ENCODE peak calls at places on chromosomes 4 and X, in five cellular contexts. One of them, this sample, is unnamed.

GRCh38 chr4:78654809-78655208 is 103.2 kb downstream of the ANXA3 start:
- DNase-seq in sigmoid colon: no peak
- DNase-seq in GM12878: no peak
- DNase-seq in HCT116: no peak
- DNase-seq in right lobe of liver: no peak
- DNase-seq in this sample: no peak

GRCh38 chr4:3767569-3768288 is 1.5 kb downstream of the ADRA2C start:
- DNase-seq in right lobe of liver: no peak
- DNase-seq in sigmoid colon: no peak
- DNase-seq in HCT116: no peak
- DNase-seq in GM12878: no peak
- DNase-seq in this sample: no peak

GRCh38 chr4:40553995-40554394 is 75.7 kb downstream of the RBM47 start:
- DNase-seq in sigmoid colon: no peak
- DNase-seq in GM12878: no peak
- DNase-seq in HCT116: no peak
- DNase-seq in right lobe of liver: no peak
- DNase-seq in this sample: no peak

GRCh38 chrX:134798472-134798871 is 140.2 kb upstream of the PLAC1 start:
- DNase-seq in GM12878: no peak
- DNase-seq in HCT116: no peak
- DNase-seq in right lobe of liver: no peak
- DNase-seq in sigmoid colon: no peak
- DNase-seq in this sample: no peak

GRCh38 chr4:53706422-53707032 is 115.2 kb upstream of the LNX1 start:
- DNase-seq in GM12878: peak; percentile 45
- DNase-seq in sigmoid colon: no peak
- DNase-seq in right lobe of liver: no peak
- DNase-seq in HCT116: peak; percentile 34
- DNase-seq in this sample: no peak

GRCh38 chrX:43745938-43746721 is 90.0 kb downstream of the MAOA start:
- DNase-seq in right lobe of liver: no peak
- DNase-seq in GM12878: no peak
- DNase-seq in HCT116: no peak
- DNase-seq in sigmoid colon: no peak
- DNase-seq in this sample: no peak

GRCh38 chr4:166724369-166724768 is 509.9 kb downstream of the SPOCK3 start:
- DNase-seq in GM12878: no peak
- DNase-seq in right lobe of liver: no peak
- DNase-seq in sigmoid colon: no peak
- DNase-seq in HCT116: no peak
- DNase-seq in this sample: no peak

GRCh38 chrX:70446380-70447350 is 2.0 kb downstream of the DLG3 start:
- DNase-seq in right lobe of liver: no peak
- DNase-seq in HCT116: no peak
- DNase-seq in sigmoid colon: no peak
- DNase-seq in GM12878: no peak
- DNase-seq in this sample: no peak

GRCh38 chrX:107396235-107396634 is 53.2 kb upstream of the FRMPD3 start:
- DNase-seq in sigmoid colon: no peak
- DNase-seq in GM12878: no peak
- DNase-seq in right lobe of liver: no peak
- DNase-seq in HCT116: no peak
- DNase-seq in this sample: no peak

GRCh38 chr4:55791666-55792065 is 27.9 kb upstream of the EXOC1L start:
- DNase-seq in HCT116: no peak
- DNase-seq in sigmoid colon: no peak
- DNase-seq in GM12878: no peak
- DNase-seq in right lobe of liver: no peak
- DNase-seq in this sample: no peak

GRCh38 chrX:111507931-111508330 is 3.5 kb upstream of the SERTM2 start:
- DNase-seq in HCT116: no peak
- DNase-seq in GM12878: no peak
- DNase-seq in sigmoid colon: no peak
- DNase-seq in right lobe of liver: no peak
- DNase-seq in this sample: no peak

GRCh38 chr4:84151574-84151973 is 347.5 kb downstream of the NKX6-1 start:
- DNase-seq in HCT116: peak; percentile 2
- DNase-seq in GM12878: no peak
- DNase-seq in right lobe of liver: no peak
- DNase-seq in sigmoid colon: no peak
- DNase-seq in this sample: no peak

GRCh38 chr4:88613417-88613875 is 21.2 kb downstream of the HERC3 start:
- DNase-seq in HCT116: no peak
- DNase-seq in GM12878: no peak
- DNase-seq in right lobe of liver: no peak
- DNase-seq in sigmoid colon: no peak
- DNase-seq in this sample: no peak

GRCh38 chr4:186144596-186145569 is 40.4 kb downstream of the FAM149A start:
- DNase-seq in HCT116: no peak
- DNase-seq in sigmoid colon: peak; percentile 79
- DNase-seq in right lobe of liver: peak; percentile 80
- DNase-seq in GM12878: no peak
- DNase-seq in this sample: no peak

GRCh38 chr4:134753390-134753789 is 551.8 kb upstream of the PABPC4L start:
- DNase-seq in HCT116: no peak
- DNase-seq in GM12878: no peak
- DNase-seq in right lobe of liver: no peak
- DNase-seq in sigmoid colon: no peak
- DNase-seq in this sample: no peak

GRCh38 chr4:2722033-2722432 is 34.1 kb downstream of the TNIP2 start:
- DNase-seq in right lobe of liver: no peak
- DNase-seq in HCT116: no peak
- DNase-seq in sigmoid colon: peak; percentile 58
- DNase-seq in GM12878: no peak
- DNase-seq in this sample: no peak

GRCh38 chr4:104493071-104493831 is 1.4 kb downstream of the CXXC4 start:
- DNase-seq in GM12878: no peak
- DNase-seq in sigmoid colon: no peak
- DNase-seq in right lobe of liver: no peak
- DNase-seq in HCT116: no peak
- DNase-seq in this sample: no peak

GRCh38 chr4:8675383-8675782 is 82.8 kb downstream of the CPZ start:
- DNase-seq in sigmoid colon: peak; percentile 55
- DNase-seq in right lobe of liver: no peak
- DNase-seq in HCT116: no peak
- DNase-seq in GM12878: no peak
- DNase-seq in this sample: no peak

DNA sequence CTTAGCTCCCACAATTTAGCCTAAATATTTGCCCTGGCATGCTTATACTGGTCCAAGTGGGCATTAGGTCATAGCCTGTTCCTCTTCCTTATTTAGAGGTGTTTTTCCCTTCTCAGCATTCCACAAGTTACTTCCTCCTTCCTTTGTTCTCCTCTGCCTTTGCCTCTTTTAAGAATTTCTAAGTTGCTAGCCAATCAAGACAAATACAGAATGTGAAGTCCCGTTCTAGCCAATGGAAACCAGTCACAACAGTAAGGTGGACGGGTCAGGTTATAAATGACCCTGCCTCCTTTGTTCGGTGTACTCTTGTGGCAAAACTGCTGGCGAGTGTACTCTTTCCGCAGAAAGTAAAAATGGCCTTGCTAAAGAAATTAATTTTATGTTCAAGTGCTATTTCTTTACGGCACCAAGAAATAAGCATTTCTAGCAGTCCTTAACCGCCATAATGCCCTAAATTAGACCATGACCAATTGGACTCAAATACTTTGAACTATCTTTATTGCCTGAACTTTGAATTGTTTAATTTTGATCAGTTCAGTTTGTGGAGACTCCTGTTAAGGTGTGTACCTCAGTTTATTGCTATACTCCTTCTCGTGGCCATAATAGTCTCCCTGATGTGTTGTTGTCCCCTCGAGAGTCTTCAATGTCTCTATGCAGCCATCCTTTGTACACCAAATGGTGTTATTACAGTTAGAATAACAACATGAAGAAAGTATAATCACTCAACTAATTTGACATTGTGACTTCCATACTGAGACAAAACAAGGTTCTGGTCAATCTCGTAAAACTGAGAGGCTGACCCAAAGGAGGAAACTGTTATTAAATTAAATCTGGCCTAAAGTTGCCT is 1.6 kb upstream of the HADH start:
- DNase-seq in right lobe of liver: no peak
- DNase-seq in sigmoid colon: no peak
- DNase-seq in HCT116: no peak
- DNase-seq in GM12878: no peak
- DNase-seq in this sample: peak; percentile 59
- TF ChIP-seq POLR2A in right lobe of liver: peak; percentile 29
- TF ChIP-seq POLR2A in sigmoid colon: no peak
- TF ChIP-seq POLR2A in HCT116: no peak
- TF ChIP-seq POLR2A in GM12878: no peak
- TF ChIP-seq POLR2A in this sample: no peak

GRCh38 chr4:75338352-75338880 is 175.8 kb downstream of the RCHY1 start:
- DNase-seq in sigmoid colon: no peak
- DNase-seq in GM12878: no peak
- DNase-seq in HCT116: no peak
- DNase-seq in right lobe of liver: no peak
- DNase-seq in this sample: no peak
- TF ChIP-seq CTCF in sigmoid colon: no peak
- TF ChIP-seq CTCF in GM12878: no peak
- TF ChIP-seq CTCF in HCT116: no peak
- TF ChIP-seq CTCF in right lobe of liver: no peak
- TF ChIP-seq CTCF in this sample: no peak

GRCh38 chrX:18888281-18888680 is 95.6 kb downstream of the PHKA2 start:
- DNase-seq in HCT116: no peak
- DNase-seq in sigmoid colon: peak; percentile 46
- DNase-seq in right lobe of liver: no peak
- DNase-seq in GM12878: no peak
- DNase-seq in this sample: no peak
- H3K27ac ChIP-seq in HCT116: no peak overlapping the region
- H3K27ac ChIP-seq in sigmoid colon: no peak overlapping the region
- H3K27ac ChIP-seq in right lobe of liver: no peak overlapping the region
- H3K27ac ChIP-seq in GM12878: no peak overlapping the region
- H3K27ac ChIP-seq in this sample: peak overlapping the region; percentile 43

GRCh38 chrX:154411981-154412340 is 622 bp downstream of the TAFAZZIN start:
- DNase-seq in HCT116: no peak
- DNase-seq in sigmoid colon: peak; percentile 90
- DNase-seq in right lobe of liver: peak; percentile 77
- DNase-seq in GM12878: no peak
- DNase-seq in this sample: peak; percentile 54

GRCh38 chrX:154409222-154409871 is at the start of gene DNASE1L1:
- DNase-seq in HCT116: no peak
- DNase-seq in GM12878: no peak
- DNase-seq in sigmoid colon: peak; percentile 86
- DNase-seq in right lobe of liver: peak; percentile 82
- DNase-seq in this sample: no peak

GRCh38 chrX:154412468-154412867 is 1.1 kb downstream of the TAFAZZIN start:
- DNase-seq in HCT116: no peak
- DNase-seq in sigmoid colon: no peak
- DNase-seq in GM12878: no peak
- DNase-seq in right lobe of liver: no peak
- DNase-seq in this sample: no peak

GRCh38 chrX:154411322-154411980 is at the start of gene TAFAZZIN:
- DNase-seq in sigmoid colon: peak; percentile 89
- DNase-seq in HCT116: no peak
- DNase-seq in right lobe of liver: peak; percentile 81
- DNase-seq in GM12878: no peak
- DNase-seq in this sample: peak; percentile 67

GRCh38 chrX:154408659-154409221 is 314 bp downstream of the DNASE1L1 start:
- DNase-seq in sigmoid colon: no peak
- DNase-seq in HCT116: no peak
- DNase-seq in right lobe of liver: no peak
- DNase-seq in GM12878: no peak
- DNase-seq in this sample: no peak
- TF ChIP-seq POLR2A in sigmoid colon: no peak
- TF ChIP-seq POLR2A in HCT116: no peak
- TF ChIP-seq POLR2A in right lobe of liver: no peak
- TF ChIP-seq POLR2A in GM12878: no peak
- TF ChIP-seq POLR2A in this sample: no peak

GRCh38 chrX:115689931-115690330 is 129.0 kb downstream of the PLS3 start:
- DNase-seq in sigmoid colon: no peak
- DNase-seq in HCT116: no peak
- DNase-seq in right lobe of liver: no peak
- DNase-seq in GM12878: no peak
- DNase-seq in this sample: no peak

GRCh38 chrX:115694028-115694427 is 133.1 kb downstream of the PLS3 start:
- DNase-seq in GM12878: no peak
- DNase-seq in sigmoid colon: no peak
- DNase-seq in HCT116: no peak
- DNase-seq in right lobe of liver: peak; percentile 59
- DNase-seq in this sample: no peak

GRCh38 chrX:115687595-115687994 is 126.6 kb downstream of the PLS3 start:
- DNase-seq in sigmoid colon: no peak
- DNase-seq in GM12878: no peak
- DNase-seq in HCT116: no peak
- DNase-seq in right lobe of liver: no peak
- DNase-seq in this sample: no peak

GRCh38 chrX:115693476-115693875 is 132.5 kb downstream of the PLS3 start:
- DNase-seq in sigmoid colon: no peak
- DNase-seq in HCT116: no peak
- DNase-seq in right lobe of liver: no peak
- DNase-seq in GM12878: no peak
- DNase-seq in this sample: no peak

DNA sequence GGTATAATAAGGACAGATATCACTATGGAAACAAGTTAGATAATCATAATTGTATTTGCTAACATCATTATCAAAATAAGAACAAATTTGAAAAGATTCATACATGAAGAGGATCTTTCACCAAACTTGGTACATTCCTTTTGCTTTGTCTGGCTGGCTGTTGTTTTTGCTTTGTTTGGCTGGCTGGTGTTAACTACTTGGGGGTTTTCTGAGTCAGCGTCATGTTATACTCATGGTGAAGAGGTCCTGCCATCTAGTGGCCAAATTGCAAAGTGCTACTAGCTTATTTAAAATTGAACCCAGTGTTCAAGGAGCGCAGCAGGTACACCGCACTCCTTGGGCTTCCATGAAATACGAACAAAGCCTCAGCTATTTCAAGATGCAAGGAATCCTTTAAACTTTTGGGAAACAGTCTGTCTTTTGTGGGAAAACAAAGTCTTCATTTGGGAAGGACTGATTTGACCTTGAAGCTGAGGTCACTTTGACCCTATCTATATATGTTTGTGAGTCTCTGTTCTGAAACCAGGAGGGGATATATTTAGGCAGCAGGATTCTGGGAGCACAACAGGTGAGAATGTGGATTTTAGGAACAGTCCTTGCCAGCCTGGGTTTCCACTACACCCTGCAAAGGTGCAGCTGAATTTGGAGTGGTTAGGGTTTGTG is 129.7 kb downstream of the PLS3 start:
- DNase-seq in right lobe of liver: no peak
- DNase-seq in GM12878: peak; percentile 23
- DNase-seq in sigmoid colon: peak; percentile 68
- DNase-seq in HCT116: peak; percentile 37
- DNase-seq in this sample: peak; percentile 24
- TF ChIP-seq CTCF in right lobe of liver: peak; percentile 90
- TF ChIP-seq CTCF in GM12878: peak; percentile 83
- TF ChIP-seq CTCF in sigmoid colon: peak; percentile 48
- TF ChIP-seq CTCF in HCT116: peak; percentile 58
- TF ChIP-seq CTCF in this sample: peak; percentile 73

GRCh38 chr4:183504064-183504929 is 561 bp upstream of the ING2 start:
- DNase-seq in sigmoid colon: peak; percentile 99
- DNase-seq in GM12878: peak; percentile 80
- DNase-seq in right lobe of liver: peak; percentile 100
- DNase-seq in HCT116: peak; percentile 83
- DNase-seq in this sample: peak; percentile 98
- H3K27ac ChIP-seq in sigmoid colon: peak overlapping the region; percentile 96
- H3K27ac ChIP-seq in GM12878: peak overlapping the region; percentile 85
- H3K27ac ChIP-seq in right lobe of liver: peak overlapping the region; percentile 96
- H3K27ac ChIP-seq in HCT116: peak overlapping the region; percentile 91
- H3K27ac ChIP-seq in this sample: peak overlapping the region; percentile 97